ENCODE peak calls at places on chromosomes 7 and 10, in four cellular contexts. A is ovary; S is SJSA1; I is CD8-positive, alpha-beta T cell. R is an unnamed sample.
A peak's percentile ranks its signal among the peaks of the same experiment; 100 is the strongest.

GRCh38 chr7:66741706-66742053 is 1.1 kb downstream of the RABGEF1 start:
- DNase-seq in A (peak; percentile 40), S (peak; percentile 29), I (no peak), R (no peak)

GRCh38 chr10:101214446-101215396 is 14.5 kb downstream of the LBX1 start:
- DNase-seq in A (peak; percentile 61), S (peak; percentile 47), I (peak; percentile 83), R (no peak)

GRCh38 chr7:139846297-139846696 is 17.2 kb downstream of the TBXAS1 start:
- DNase-seq in A (no peak), S (no peak), I (no peak), R (no peak)

GRCh38 chr7:112467867-112468266 is 12.9 kb upstream of the LSMEM1 start:
- DNase-seq in A (no peak), S (no peak), I (no peak), R (no peak)

GRCh38 chr7:48171190-48171589 is at the start of gene ABCA13:
- DNase-seq in A (no peak), S (no peak), I (no peak), R (no peak)

GRCh38 chr10:119919271-119919670 is 26.7 kb downstream of the SEC23IP start:
- DNase-seq in A (no peak), S (no peak), I (no peak), R (no peak)

GRCh38 chr7:27746978-27747377 is 7.0 kb downstream of the TAX1BP1 start:
- DNase-seq in A (no peak), S (no peak), I (no peak), R (no peak)

GRCh38 chr7:102129636-102130370 is 156.9 kb upstream of the SH2B2 start:
- DNase-seq in A (no peak), S (no peak), I (no peak), R (no peak)

DNA sequence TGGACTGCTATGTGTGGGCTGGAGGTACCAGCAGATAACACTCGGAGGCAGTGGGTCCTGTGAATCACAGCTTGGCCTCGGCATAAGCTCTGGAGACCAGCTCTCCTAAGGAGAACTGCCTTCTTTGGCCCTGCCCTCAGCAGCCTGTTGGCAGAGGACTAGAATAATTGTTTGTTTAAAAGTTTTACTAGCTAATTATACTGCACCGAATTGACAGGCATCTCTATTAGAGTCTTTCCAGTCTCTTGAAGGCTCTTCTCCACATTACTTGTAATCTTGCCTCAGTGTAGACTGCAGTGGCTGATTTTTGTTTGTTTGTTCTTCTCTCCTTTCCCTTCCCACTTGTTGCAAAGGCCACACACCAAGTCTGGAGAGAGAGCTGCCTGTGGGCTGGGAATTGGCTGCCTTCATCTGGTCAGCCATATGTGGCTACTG is 183.2 kb downstream of the AUTS2 start:
- DNase-seq in A (peak; percentile 30), S (peak; percentile 46), I (no peak), R (no peak)
- H3K4me3 ChIP-seq in A (no peak overlapping the region), S (no peak overlapping the region), I (no peak overlapping the region), R (no peak overlapping the region)

GRCh38 chr7:155459133-155459866 is 1.4 kb downstream of the EN2 start:
- DNase-seq in A (no peak), S (no peak), I (no peak), R (no peak)
- H3K27me3 ChIP-seq in A (no peaks in the 10 kb centered on the region), S (peaks cover 94% of the 10 kb centered on the region), I (peaks cover 56% of the 10 kb centered on the region), R (peaks cover 92% of the 10 kb centered on the region)

GRCh38 chr7:159005618-159006017 is 139.0 kb downstream of the VIPR2 start:
- DNase-seq in A (no peak), S (no peak), I (no peak), R (no peak)
- H3K4me3 ChIP-seq in A (no peak overlapping the region), S (no peak overlapping the region), I (no peak overlapping the region), R (no peak overlapping the region)

GRCh38 chr10:133532871-133533270 is 5.7 kb downstream of the CYP2E1 start:
- DNase-seq in A (no peak), S (no peak), I (no peak), R (no peak)

GRCh38 chr10:133529576-133529946 is 2.4 kb downstream of the CYP2E1 start:
- DNase-seq in A (no peak), S (no peak), I (no peak), R (no peak)

GRCh38 chr10:133528296-133528844 is 1.2 kb downstream of the CYP2E1 start:
- DNase-seq in A (no peak), S (no peak), I (no peak), R (no peak)

GRCh38 chr10:133528845-133529575 is 1.8 kb downstream of the CYP2E1 start:
- DNase-seq in A (no peak), S (no peak), I (no peak), R (no peak)

GRCh38 chr10:133530506-133530905 is 3.3 kb downstream of the CYP2E1 start:
- DNase-seq in A (no peak), S (no peak), I (no peak), R (no peak)
- H3K27me3 ChIP-seq in A (peaks cover 4% of the 10 kb centered on the region), S (peaks cover 12% of the 10 kb centered on the region), I (peaks cover 19% of the 10 kb centered on the region), R (no peaks in the 10 kb centered on the region)

R was measured in iPS DF 6.9.